ENCODE peak calls at places on chromosomes 6 and 20, in seven cellular contexts. P is ureter; L is astrocyte of the spinal cord; F is nucleus accumbens; M is stimulated activated CD4-positive, alpha-beta T cell treated with anti-CD3 and anti-CD28 coated beads, Interleukin-15, amount 100 ng/mL, for 1 hour; O is H9; S is AG09309. T is an unnamed sample.

GRCh38 chr20:24531626-24532419 is 62.4 kb downstream of the SYNDIG1 start:
- DNase-seq in P (no peak), L (no peak), F (no peak), M (no peak), O (no peak), S (no peak), T (no peak)

GRCh38 chr20:63501818-63502670 is 3.2 kb upstream of the EEF1A2 start:
- DNase-seq in P (no peak), L (no peak), F (peak), M (no peak), O (peak), S (no peak), T (no peak)

GRCh38 chr20:58978351-58979190 is 2.5 kb upstream of the NELFCD start:
- DNase-seq in P (no peak), L (no peak), F (no peak), M (no peak), O (no peak), S (no peak), T (no peak)

GRCh38 chr6:55448446-55448845 is 121.2 kb downstream of the GFRAL start:
- DNase-seq in P (no peak), L (no peak), F (no peak), M (no peak), O (no peak), S (no peak), T (no peak)

GRCh38 chr6:166413491-166413951 is 30.8 kb upstream of the MPC1 start:
- DNase-seq in P (no peak), L (no peak), F (no peak), M (no peak), O (no peak), S (no peak), T (no peak)

GRCh38 chr20:21436186-21436585 is 38.9 kb upstream of the NKX2-4 start:
- DNase-seq in P (no peak), L (peak), F (no peak), M (no peak), O (no peak), S (peak), T (no peak)

GRCh38 chr6:43144879-43145278 is 26.2 kb upstream of the SRF start:
- DNase-seq in P (no peak), L (no peak), F (no peak), M (no peak), O (no peak), S (no peak), T (no peak)

GRCh38 chr20:41175727-41176330 is 38.5 kb downstream of the PLCG1 start:
- DNase-seq in P (peak), L (no peak), F (no peak), M (no peak), O (peak), S (no peak), T (no peak)

GRCh38 chr20:50717974-50718761 is 13.2 kb upstream of the PARD6B start:
- DNase-seq in P (no peak), L (no peak), F (no peak), M (no peak), O (no peak), S (no peak), T (no peak)

GRCh38 chr20:45432294-45432693 is 16.4 kb downstream of the PIGT start:
- DNase-seq in P (no peak), L (no peak), F (no peak), M (no peak), O (no peak), S (no peak), T (no peak)

GRCh38 chr6:64527899-64528298 is 892.3 kb downstream of the PHF3 start:
- DNase-seq in P (no peak), L (no peak), F (no peak), M (no peak), O (no peak), S (no peak), T (no peak)

T was measured in NCI-H1048.